ENCODE peak calls at places on chromosomes 1 and 21, in seven cellular contexts. T is mesendoderm, D is H1, V is fibroblast of lung, K is mesenchymal stem cell, Q is mammary epithelial cell, M is esophagus squamous epithelium. P is an unnamed sample.

GRCh38 chr21:45420623-45421041 is 15.7 kb downstream of the COL18A1 start:
- DNase-seq in T (no peak), D (no peak), V (no peak), K (no peak), Q (no peak), M (no peak), P (no peak)

GRCh38 chr1:100835866-100836842 is 58.5 kb downstream of the EXTL2 start:
- DNase-seq in T (peak), D (no peak), V (no peak), K (no peak), Q (peak), M (no peak), P (no peak)

GRCh38 chr1:18090636-18091035 is 17.0 kb upstream of the IGSF21 start:
- DNase-seq in T (peak), D (peak), V (no peak), K (no peak), Q (no peak), M (no peak), P (no peak)

GRCh38 chr1:202818819-202819218 is 8.1 kb downstream of the PCAT6 start:
- DNase-seq in T (peak), D (no peak), V (no peak), K (no peak), Q (no peak), M (no peak), P (no peak)

GRCh38 chr1:58155418-58156123 is 391.0 kb downstream of the OMA1 start:
- DNase-seq in T (peak), D (peak), V (peak), K (no peak), Q (peak), M (no peak), P (no peak)

GRCh38 chr21:33255404-33255803 is 10.8 kb upstream of the IL10RB start:
- DNase-seq in T (no peak), D (no peak), V (no peak), K (no peak), Q (no peak), M (no peak), P (no peak)

GRCh38 chr1:26361605-26362122 is 7.7 kb upstream of the CRYBG2 start:
- DNase-seq in T (no peak), D (no peak), V (no peak), K (no peak), Q (no peak), M (no peak), P (no peak)

GRCh38 chr1:95084317-95085176 is 11.8 kb upstream of the ALG14 start:
- DNase-seq in T (peak), D (peak), V (peak), K (peak), Q (no peak), M (no peak), P (no peak)

GRCh38 chr1:61370177-61370907 is 288.0 kb downstream of the NFIA start:
- DNase-seq in T (no peak), D (no peak), V (no peak), K (no peak), Q (no peak), M (no peak), P (no peak)

DNA sequence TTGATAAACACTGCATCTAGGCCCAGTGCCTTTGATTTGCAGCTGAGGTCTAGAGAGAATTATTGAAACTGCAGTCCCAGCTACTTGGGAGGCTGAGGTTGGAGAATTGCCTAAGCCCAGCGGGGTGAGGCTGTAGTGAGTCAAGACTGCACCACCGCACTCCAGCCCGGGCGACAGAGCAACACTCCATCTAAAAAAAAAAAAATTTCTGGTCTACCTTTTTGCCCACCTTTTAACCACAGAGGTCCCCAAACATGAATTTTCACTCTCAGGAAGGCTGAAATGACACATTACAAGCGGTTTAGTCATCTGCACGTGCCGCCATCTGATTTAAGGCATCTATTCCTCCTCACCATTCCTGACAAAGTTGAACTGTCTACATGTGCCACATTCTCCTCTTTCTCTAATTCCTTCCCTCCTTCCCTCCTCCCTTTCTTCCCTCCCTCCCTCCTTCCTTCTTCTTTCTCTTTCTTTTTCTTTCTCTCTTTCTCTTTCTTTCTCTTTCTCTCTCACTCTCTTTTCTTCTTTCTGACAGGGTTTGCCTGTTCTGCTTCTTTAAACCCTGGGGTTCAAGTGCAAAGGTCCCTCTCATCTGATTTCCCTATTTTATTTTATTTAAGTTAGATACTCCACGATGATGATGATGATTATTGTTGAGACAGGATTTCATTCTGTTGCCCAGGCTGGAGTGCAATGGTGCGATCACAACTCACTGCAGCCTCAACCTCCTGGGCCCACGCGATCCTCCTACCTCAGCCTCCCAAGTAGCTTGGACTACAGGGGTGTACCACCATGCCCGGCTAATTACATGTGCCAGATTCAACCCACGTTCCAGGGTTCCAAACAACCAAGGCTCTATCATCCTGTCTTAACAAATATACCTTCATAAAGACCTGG is 3.0 kb upstream of the SOD1 start:
- DNase-seq in T (no peak), D (no peak), V (no peak), K (no peak), Q (peak), M (no peak), P (no peak)
- H3K27ac ChIP-seq in T (no peak), D (no peak), V (no peak), K (no peak), Q (no peak), M (no peak), P (no peak)

GRCh38 chr1:43582162-43582566 is 51.5 kb downstream of the PTPRF start:
- DNase-seq in T (peak), D (no peak), V (peak), K (peak), Q (peak), M (no peak), P (no peak)
- H3K27ac ChIP-seq in T (no peak), D (no peak), V (no peak), K (peak), Q (peak), M (peak), P (no peak)

GRCh38 chr1:54815086-54815876 is 14.2 kb upstream of the TTC22 start:
- DNase-seq in T (no peak), D (peak), V (no peak), K (no peak), Q (no peak), M (no peak), P (no peak)

GRCh38 chr1:54813479-54814147 is 12.5 kb upstream of the TTC22 start:
- DNase-seq in T (peak), D (peak), V (no peak), K (no peak), Q (no peak), M (no peak), P (no peak)

GRCh38 chr1:54812801-54813478 is 11.8 kb upstream of the TTC22 start:
- DNase-seq in T (no peak), D (peak), V (no peak), K (no peak), Q (no peak), M (no peak), P (no peak)

GRCh38 chr1:54814571-54814970 is 13.4 kb upstream of the TTC22 start:
- DNase-seq in T (no peak), D (peak), V (no peak), K (no peak), Q (no peak), M (no peak), P (no peak)

GRCh38 chr1:54814148-54814498 is 13.0 kb upstream of the TTC22 start:
- DNase-seq in T (no peak), D (peak), V (no peak), K (no peak), Q (no peak), M (no peak), P (no peak)
- H3K27ac ChIP-seq in T (no peak), D (no peak), V (no peak), K (no peak), Q (no peak), M (no peak), P (no peak)

GRCh38 chr1:166627583-166627982 is 211.7 kb upstream of the POGK start:
- DNase-seq in T (peak), D (no peak), V (no peak), K (no peak), Q (no peak), M (no peak), P (no peak)
- H3K27ac ChIP-seq in T (no peak), D (no peak), V (no peak), K (no peak), Q (no peak), M (no peak), P (no peak)

GRCh38 chr1:234996245-234996757 is 132.3 kb downstream of the TOMM20 start:
- DNase-seq in T (no peak), D (no peak), V (peak), K (no peak), Q (no peak), M (no peak), P (no peak)
- H3K27ac ChIP-seq in T (no peak), D (no peak), V (peak), K (no peak), Q (peak), M (peak), P (peak)

GRCh38 chr1:6471969-6472368 is 6.0 kb upstream of the TNFRSF25 start:
- DNase-seq in T (no peak), D (no peak), V (no peak), K (no peak), Q (no peak), M (no peak), P (no peak)
- H3K27ac ChIP-seq in T (no peak), D (no peak), V (no peak), K (no peak), Q (no peak), M (peak), P (no peak)